ENCODE peak calls at places on chromosomes 4 and X, in eight cellular contexts. H is PC-3; R is right cardiac atrium; U is astrocyte; W is mammary epithelial cell; A is thoracic aorta; I is CD4-positive, alpha-beta memory T cell; Q is cardiac muscle cell. F is an unnamed sample. For H3K4me1, the result is how much of the 10 kb centered on the place peaks cover.

GRCh38 chr4:17511041-17511949 is 595 bp downstream of the QDPR start:
- DNase-seq in H (peak), R (peak), U (peak), W (peak), A (peak), I (no peak), Q (peak), F (peak)

GRCh38 chr4:137960371-137961050 is 281.6 kb downstream of the SLC7A11 start:
- DNase-seq in H (peak), R (no peak), U (peak), W (peak), A (no peak), I (no peak), Q (peak), F (no peak)

GRCh38 chrX:105610401-105610800 is 211.9 kb upstream of the NRK start:
- DNase-seq in H (peak), R (no peak), U (no peak), W (peak), A (no peak), I (no peak), Q (no peak), F (no peak)

GRCh38 chr4:19748470-19748869 is 503.2 kb upstream of the SLIT2 start:
- DNase-seq in H (no peak), R (peak), U (peak), W (no peak), A (no peak), I (no peak), Q (peak), F (no peak)

GRCh38 chrX:113422323-113422722 is 581.7 kb upstream of the AMOT start:
- DNase-seq in H (no peak), R (no peak), U (no peak), W (no peak), A (no peak), I (no peak), Q (no peak), F (no peak)

GRCh38 chr4:7192252-7193039 is at the start of gene SORCS2:
- DNase-seq in H (peak), R (peak), U (no peak), W (no peak), A (no peak), I (peak), Q (peak), F (peak)

GRCh38 chr4:83387922-83388676 is 53.5 kb upstream of the HPSE start:
- DNase-seq in H (no peak), R (no peak), U (no peak), W (no peak), A (no peak), I (peak), Q (peak), F (no peak)

GRCh38 chr4:173334891-173335754 is 965 bp upstream of the HMGB2 start:
- DNase-seq in H (peak), R (peak), U (peak), W (peak), A (peak), I (no peak), Q (peak), F (peak)

GRCh38 chr4:84499065-84499982 is at the start of gene NKX6-1:
- DNase-seq in H (peak), R (peak), U (peak), W (peak), A (no peak), I (no peak), Q (peak), F (no peak)

GRCh38 chr4:110231869-110232268 is 33.5 kb upstream of the ELOVL6 start:
- DNase-seq in H (peak), R (no peak), U (no peak), W (peak), A (no peak), I (no peak), Q (no peak), F (no peak)

DNA sequence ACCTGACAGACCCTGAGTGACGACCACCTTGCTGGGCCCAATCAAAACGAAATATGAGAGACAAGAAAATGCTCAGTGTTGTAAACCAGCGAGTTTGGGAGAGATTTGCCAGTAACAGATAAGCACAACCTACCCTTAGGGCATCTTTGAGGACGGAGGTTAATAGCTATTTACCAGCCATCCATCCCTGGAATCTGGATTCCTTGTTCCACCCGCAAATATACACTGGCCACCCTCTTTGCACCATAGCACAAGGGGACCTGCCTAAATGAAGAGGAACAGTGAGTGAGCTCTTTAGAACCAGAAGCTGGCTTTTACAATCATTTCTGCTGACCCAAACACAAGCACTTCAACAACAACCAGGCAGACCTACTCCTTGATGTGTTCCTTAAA is 725 bp downstream of the MPP1 start:
- DNase-seq in H (no peak), R (no peak), U (no peak), W (no peak), A (no peak), I (no peak), Q (no peak), F (no peak)
- H3K27ac ChIP-seq in H (no peak), R (peak), U (no peak), W (no peak), A (peak), I (no peak), Q (peak), F (no peak)

GRCh38 chr4:76984788-76985211 is 35.2 kb downstream of the SEPTIN11 start:
- DNase-seq in H (peak), R (peak), U (peak), W (peak), A (peak), I (no peak), Q (peak), F (no peak)

GRCh38 chr4:76981649-76982048 is 32.1 kb downstream of the SEPTIN11 start:
- DNase-seq in H (no peak), R (no peak), U (no peak), W (no peak), A (no peak), I (no peak), Q (peak), F (no peak)

GRCh38 chr4:76987153-76987562 is 37.6 kb downstream of the SEPTIN11 start:
- DNase-seq in H (no peak), R (peak), U (peak), W (no peak), A (no peak), I (no peak), Q (peak), F (no peak)

GRCh38 chr4:76982638-76983579 is 33.4 kb downstream of the SEPTIN11 start:
- DNase-seq in H (no peak), R (no peak), U (peak), W (no peak), A (no peak), I (peak), Q (peak), F (peak)

GRCh38 chr4:76984127-76984526 is 34.6 kb downstream of the SEPTIN11 start:
- DNase-seq in H (peak), R (no peak), U (peak), W (peak), A (no peak), I (peak), Q (peak), F (no peak)
- H3K4me1 ChIP-seq in H (under half), R (under half), U (half or more), W (under half), A (half or more), I (half or more), Q (under half), F (under half)

GRCh38 chrX:97401586-97402101 is 517.9 kb downstream of the RPA4 start:
- DNase-seq in H (peak), R (no peak), U (no peak), W (no peak), A (no peak), I (no peak), Q (no peak), F (no peak)
- H3K27ac ChIP-seq in H (peak), R (no peak), U (no peak), W (no peak), A (no peak), I (no peak), Q (no peak), F (no peak)

GRCh38 chrX:149506349-149506748 is 1.2 kb upstream of the IDS start:
- DNase-seq in H (peak), R (no peak), U (no peak), W (no peak), A (no peak), I (no peak), Q (no peak), F (no peak)

GRCh38 chrX:149505671-149506070 is 565 bp upstream of the IDS start:
- DNase-seq in H (no peak), R (no peak), U (no peak), W (no peak), A (no peak), I (no peak), Q (no peak), F (no peak)

GRCh38 chrX:149511081-149511480 is 6.0 kb upstream of the IDS start:
- DNase-seq in H (peak), R (no peak), U (peak), W (peak), A (no peak), I (no peak), Q (no peak), F (no peak)

GRCh38 chrX:149510386-149510785 is 5.3 kb upstream of the IDS start:
- DNase-seq in H (peak), R (no peak), U (no peak), W (no peak), A (no peak), I (no peak), Q (no peak), F (no peak)

DNA sequence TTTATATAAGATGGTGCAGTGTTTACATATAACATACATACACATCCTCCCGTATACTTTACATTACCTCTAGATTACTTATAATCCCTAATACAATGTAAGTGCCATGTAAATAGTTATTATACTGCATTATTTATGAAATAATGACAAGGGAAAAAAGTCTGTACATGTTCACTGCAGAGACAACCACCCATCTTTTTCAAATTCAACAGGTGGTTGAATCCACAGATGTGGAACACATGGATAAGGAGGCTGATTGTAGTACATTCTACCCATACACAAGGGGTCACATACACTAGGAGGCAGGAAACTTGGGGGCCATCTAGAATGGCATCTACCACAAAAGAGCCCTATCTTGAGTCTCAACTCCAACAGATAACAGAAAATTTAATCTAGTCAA is 3.4 kb upstream of the IDS start:
- DNase-seq in H (no peak), R (no peak), U (no peak), W (no peak), A (no peak), I (no peak), Q (no peak), F (no peak)
- H3K4me1 ChIP-seq in H (half or more), R (under half), U (under half), W (under half), A (under half), I (under half), Q (under half), F (under half)

GRCh38 chr4:182206266-182206665 is 36.9 kb upstream of the TENM3 start:
- DNase-seq in H (no peak), R (no peak), U (no peak), W (no peak), A (no peak), I (no peak), Q (no peak), F (no peak)
- H3K27ac ChIP-seq in H (no peak), R (no peak), U (peak), W (no peak), A (no peak), I (no peak), Q (no peak), F (no peak)

GRCh38 chr4:183400035-183400434 is 44.4 kb upstream of the CDKN2AIP start:
- DNase-seq in H (no peak), R (no peak), U (no peak), W (no peak), A (no peak), I (no peak), Q (no peak), F (no peak)

GRCh38 chr4:183398298-183399129 is 45.9 kb upstream of the CDKN2AIP start:
- DNase-seq in H (peak), R (peak), U (peak), W (peak), A (no peak), I (peak), Q (peak), F (peak)

GRCh38 chr4:183397741-183398297 is 46.6 kb upstream of the CDKN2AIP start:
- DNase-seq in H (no peak), R (no peak), U (no peak), W (no peak), A (no peak), I (no peak), Q (no peak), F (no peak)

GRCh38 chr4:183399616-183400015 is 44.8 kb upstream of the CDKN2AIP start:
- DNase-seq in H (no peak), R (no peak), U (no peak), W (no peak), A (no peak), I (no peak), Q (no peak), F (no peak)

DNA sequence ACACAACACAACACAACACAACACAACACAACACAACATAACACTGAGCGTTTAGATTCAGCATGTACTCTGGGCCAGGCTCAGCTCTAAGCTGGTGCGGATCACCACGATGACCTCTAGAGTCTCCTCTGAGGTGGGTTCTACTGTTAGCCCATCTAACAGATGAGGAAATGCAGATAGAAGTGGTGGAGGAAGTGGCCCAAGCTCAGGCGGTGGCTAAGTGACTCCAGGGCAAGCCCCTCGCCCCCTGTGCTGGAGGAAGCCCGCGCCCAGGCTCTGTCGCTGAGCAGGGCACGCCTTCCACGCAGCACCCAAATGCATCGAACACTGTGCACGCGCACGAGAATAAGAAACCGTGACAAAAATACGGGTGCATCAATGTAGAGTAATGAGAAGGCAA is 45.3 kb upstream of the CDKN2AIP start:
- DNase-seq in H (no peak), R (no peak), U (no peak), W (no peak), A (no peak), I (no peak), Q (no peak), F (no peak)
- H3K4me1 ChIP-seq in H (under half), R (under half), U (under half), W (under half), A (under half), I (under half), Q (under half), F (under half)

GRCh38 chr4:157804169-157804543 is 368.7 kb downstream of the GASK1B start:
- DNase-seq in H (no peak), R (no peak), U (no peak), W (no peak), A (no peak), I (no peak), Q (no peak), F (no peak)

GRCh38 chr4:157806176-157806575 is 366.6 kb downstream of the GASK1B start:
- DNase-seq in H (no peak), R (no peak), U (no peak), W (no peak), A (no peak), I (no peak), Q (no peak), F (no peak)

GRCh38 chr4:157804986-157805385 is 367.8 kb downstream of the GASK1B start:
- DNase-seq in H (peak), R (no peak), U (peak), W (peak), A (no peak), I (no peak), Q (no peak), F (no peak)

GRCh38 chr4:157808796-157809408 is 363.9 kb downstream of the GASK1B start:
- DNase-seq in H (no peak), R (no peak), U (no peak), W (no peak), A (no peak), I (no peak), Q (no peak), F (no peak)

GRCh38 chr4:157803441-157804168 is 369.2 kb downstream of the GASK1B start:
- DNase-seq in H (no peak), R (no peak), U (peak), W (peak), A (no peak), I (no peak), Q (no peak), F (no peak)
- H3K27ac ChIP-seq in H (no peak), R (no peak), U (no peak), W (no peak), A (peak), I (no peak), Q (peak), F (no peak)

DNA sequence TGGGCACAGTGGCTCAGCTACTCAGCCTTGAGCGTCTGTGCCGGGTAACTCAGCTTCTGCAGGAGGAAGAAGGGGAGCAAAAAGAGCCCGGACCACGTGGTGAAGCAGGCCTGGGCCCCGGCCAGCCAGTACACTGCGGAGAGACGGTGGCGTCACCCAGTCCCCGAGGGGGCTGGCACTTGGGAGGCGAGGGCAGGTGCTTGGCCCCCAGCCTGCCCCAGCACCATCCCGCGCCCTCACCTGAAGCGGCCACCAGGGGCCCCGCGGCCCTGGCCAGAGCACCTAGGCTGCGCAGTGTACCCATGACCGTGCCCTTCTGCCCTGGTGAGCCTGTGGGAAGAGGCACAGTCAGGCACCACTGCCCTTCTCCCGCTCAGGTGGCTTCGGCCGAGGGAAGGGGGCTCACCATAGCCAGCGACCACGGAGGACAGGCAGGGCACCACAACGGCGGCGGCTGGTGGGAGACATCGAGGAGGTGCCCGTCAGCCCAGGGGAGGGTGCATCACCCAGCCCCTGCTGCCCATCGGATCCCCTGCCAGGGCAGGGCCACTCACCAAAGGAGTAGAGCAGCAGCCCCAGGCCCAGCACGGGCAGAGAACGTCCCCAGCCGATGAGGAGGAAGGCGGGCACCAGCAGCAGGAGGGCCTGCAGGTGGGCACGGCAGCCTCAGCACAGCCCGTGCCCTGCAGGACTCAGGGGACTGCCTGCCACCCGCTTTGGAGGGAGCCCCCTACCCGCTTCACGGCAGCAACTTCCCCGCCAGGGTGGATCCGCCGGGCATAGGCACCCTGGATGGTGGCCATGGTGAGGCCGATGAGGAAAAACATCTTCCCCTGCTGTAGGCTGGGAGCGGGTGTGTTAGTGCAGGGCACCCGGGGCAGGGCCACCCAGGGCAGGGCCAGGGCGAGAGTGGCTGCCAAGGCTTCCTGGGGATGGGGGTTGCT is 32.1 kb downstream of the NOP14 start:
- DNase-seq in H (no peak), R (no peak), U (no peak), W (no peak), A (peak), I (no peak), Q (no peak), F (no peak)
- H3K4me1 ChIP-seq in H (under half), R (under half), U (under half), W (under half), A (under half), I (under half), Q (under half), F (under half)

F was measured in CD4-positive, CD25-positive, alpha-beta regulatory T cell.